ENCODE peak calls at places on chromosomes 3 and 15, in eight cellular contexts. U is iPS DF 19.7; O is aorta; A is HFFc6; M is RWPE1; D is stimulated activated naive CD8-positive, alpha-beta T cell treated with anti-CD3 and anti-CD28 coated beads, Interleukin-15, amount 100 ng/mL, for 72 hours; Z is iPS DF 6.9; S is EH. E is an unnamed sample.

GRCh38 chr3:42486814-42487569 is 15.5 kb upstream of the VIPR1 start:
- DNase-seq in U (no peak), O (no peak), D (no peak), Z (no peak), A (no peak), S (no peak), M (no peak), E (no peak)

GRCh38 chr3:16148783-16149182 is 25.7 kb upstream of the GALNT15 start:
- DNase-seq in Z (no peak), O (peak), S (peak), U (no peak), A (peak), D (no peak), M (no peak), E (no peak)

GRCh38 chr15:68729789-68730201 is 90.9 kb downstream of the ANP32A start:
- DNase-seq in M (no peak), U (no peak), Z (no peak), A (peak), O (no peak), D (no peak), S (peak), E (no peak)

GRCh38 chr3:173750095-173750494 is 352.6 kb downstream of the NLGN1 start:
- DNase-seq in Z (no peak), O (no peak), M (no peak), S (peak), U (no peak), A (peak), D (no peak), E (no peak)

GRCh38 chr15:29990035-29990434 is 92.7 kb upstream of the GOLGA8J start:
- DNase-seq in D (no peak), A (no peak), S (no peak), O (no peak), Z (no peak), M (no peak), U (no peak), E (no peak)

GRCh38 chr15:65110676-65111292 is 4.2 kb downstream of the UBAP1L start:
- DNase-seq in A (peak), Z (no peak), O (no peak), S (peak), U (no peak), M (no peak), D (no peak), E (no peak)

GRCh38 chr3:177523991-177524438 is 326.7 kb upstream of the TBL1XR1 start:
- DNase-seq in A (no peak), O (no peak), S (peak), M (peak), Z (no peak), D (no peak), U (no peak), E (no peak)

GRCh38 chr3:38084019-38084968 is 45.3 kb downstream of the DLEC1 start:
- DNase-seq in U (no peak), S (peak), Z (no peak), M (peak), O (no peak), A (no peak), D (peak), E (peak)

GRCh38 chr15:100879461-100880138 is at the start of gene ALDH1A3:
- DNase-seq in O (no peak), Z (no peak), A (no peak), S (peak), M (peak), U (no peak), D (peak), E (no peak)

GRCh38 chr3:174051191-174051590 is 653.6 kb downstream of the NLGN1 start:
- DNase-seq in U (no peak), A (no peak), M (no peak), O (no peak), Z (peak), S (no peak), D (no peak), E (no peak)

GRCh38 chr15:85639752-85640381 is 154.9 kb downstream of the KLHL25 start:
- DNase-seq in Z (no peak), D (no peak), A (peak), O (no peak), S (peak), U (no peak), M (peak), E (no peak)

GRCh38 chr3:98602078-98602678 is 8.8 kb upstream of the CPOX start:
- DNase-seq in D (no peak), A (peak), M (peak), Z (no peak), S (peak), U (no peak), O (no peak), E (no peak)

E was measured in T-helper 17 cell.